ENCODE peak calls at places on chromosomes 7 and 10, in four cellular contexts. S is SHP77, E is Calu3, A is posterior vena cava. H is an unnamed sample.

GRCh38 chr7:144835166-144835611 is 664 bp downstream of the TPK1 start:
- DNase-seq in S (peak; percentile 36), E (peak; percentile 45), A (no peak), H (no peak)

GRCh38 chr7:94630855-94631254 is 25.1 kb downstream of the SGCE start:
- DNase-seq in S (no peak), E (no peak), A (no peak), H (no peak)

GRCh38 chr7:42017356-42017986 is 219.5 kb downstream of the GLI3 start:
- DNase-seq in S (no peak), E (no peak), A (no peak), H (no peak)

GRCh38 chr7:148883233-148884048 is 650 bp downstream of the EZH2 start:
- DNase-seq in S (no peak), E (peak; percentile 21), A (peak; percentile 84), H (no peak)

GRCh38 chr10:83522881-83523386 is 616.4 kb upstream of the GHITM start:
- DNase-seq in S (no peak), E (no peak), A (no peak), H (no peak)

GRCh38 chr10:110546077-110546476 is 21.4 kb upstream of the SMC3 start:
- DNase-seq in S (no peak), E (no peak), A (no peak), H (no peak)

GRCh38 chr10:101619983-101620382 is 31.9 kb downstream of the DPCD start:
- DNase-seq in S (no peak), E (no peak), A (no peak), H (no peak)

GRCh38 chr10:24259365-24260125 is 50.6 kb downstream of the KIAA1217 start:
- DNase-seq in S (no peak), E (no peak), A (no peak), H (no peak)

GRCh38 chr10:6200588-6201510 is 1.9 kb upstream of the PFKFB3 start:
- DNase-seq in S (no peak), E (no peak), A (peak; percentile 86), H (no peak)

GRCh38 chr10:35794703-35795102 is 152.6 kb upstream of the FZD8 start:
- DNase-seq in S (no peak), E (no peak), A (peak; percentile 85), H (no peak)

GRCh38 chr7:69025249-69025648 is 573.0 kb upstream of the AUTS2 start:
- DNase-seq in S (no peak), E (no peak), A (no peak), H (no peak)

GRCh38 chr7:39624935-39625694 is 1.7 kb downstream of the RALA start:
- DNase-seq in S (no peak), E (no peak), A (no peak), H (no peak)

GRCh38 chr7:48402721-48403120 is 231.5 kb downstream of the ABCA13 start:
- DNase-seq in S (no peak), E (no peak), A (no peak), H (no peak)

GRCh38 chr7:127997226-127997922 is 33.9 kb downstream of the LRRC4 start:
- DNase-seq in S (no peak), E (no peak), A (no peak), H (no peak)

GRCh38 chr10:126459878-126460481 is 71.7 kb upstream of the ADAM12 start:
- DNase-seq in S (peak; percentile 1), E (peak; percentile 40), A (no peak), H (peak; percentile 98)

GRCh38 chr7:128867842-128868623 is 5.4 kb downstream of the ATP6V1F start:
- DNase-seq in S (peak; percentile 72), E (no peak), A (no peak), H (no peak)

GRCh38 chr7:142385528-142386340 is 127.9 kb upstream of the PRSS58 start:
- DNase-seq in S (no peak), E (peak; percentile 57), A (no peak), H (peak; percentile 64)

GRCh38 chr10:64376169-64376568 is 855.0 kb downstream of the REEP3 start:
- DNase-seq in S (no peak), E (no peak), A (no peak), H (no peak)

GRCh38 chr10:115209133-115209532 is 116.0 kb downstream of the ATRNL1 start:
- DNase-seq in S (no peak), E (no peak), A (no peak), H (no peak)

GRCh38 chr7:73512018-73512780 is 9.9 kb downstream of the BAZ1B start:
- DNase-seq in S (no peak), E (no peak), A (peak; percentile 23), H (no peak)

GRCh38 chr7:95933618-95934017 is 161.3 kb downstream of the DYNC1I1 start:
- DNase-seq in S (peak; percentile 85), E (no peak), A (no peak), H (no peak)

GRCh38 chr7:51082096-51082840 is 234.3 kb downstream of the COBL start:
- DNase-seq in S (no peak), E (no peak), A (no peak), H (no peak)

GRCh38 chr7:121853307-121853706 is 19.7 kb upstream of the PTPRZ1 start:
- DNase-seq in S (no peak), E (no peak), A (no peak), H (no peak)